ENCODE peak calls at places on chromosomes 16 and 17, in six cellular contexts. R is heart left ventricle, Y is AG09319, Z is adrenal gland, C is sigmoid colon, I is astrocyte of the cerebellum. W is an unnamed sample.

GRCh38 chr17:42675984-42676423 is 790 bp downstream of the PLEKHH3 start:
- DNase-seq in C (peak), I (no peak), R (peak), Z (peak), Y (no peak), W (no peak)

GRCh38 chr17:48456584-48456983 is 26.6 kb upstream of the SKAP1 start:
- DNase-seq in Z (peak), R (no peak), C (no peak), Y (no peak), I (no peak), W (no peak)

GRCh38 chr17:45200701-45201100 is 21.0 kb upstream of the FMNL1 start:
- DNase-seq in Z (peak), C (peak), I (no peak), R (no peak), Y (no peak), W (no peak)

GRCh38 chr17:81511800-81512559 is 619 bp downstream of the ACTG1 start:
- DNase-seq in C (peak), I (no peak), Y (no peak), Z (peak), R (peak), W (peak)

GRCh38 chr17:42329025-42329976 is 41.0 kb downstream of the STAT5A start:
- DNase-seq in C (no peak), I (peak), Y (no peak), R (no peak), Z (no peak), W (no peak)

GRCh38 chr16:30061195-30061554 is 4.4 kb upstream of the ALDOA start:
- DNase-seq in Z (no peak), C (no peak), Y (no peak), R (no peak), I (no peak), W (no peak)

GRCh38 chr17:21375757-21376584 is at the start of gene KCNJ12:
- DNase-seq in Y (no peak), Z (no peak), R (no peak), C (no peak), I (no peak), W (no peak)

GRCh38 chr17:33560165-33560564 is 267.1 kb upstream of the ASIC2 start:
- DNase-seq in C (no peak), Z (no peak), Y (no peak), R (no peak), I (no peak), W (no peak)

GRCh38 chr17:72111374-72111773 is 9.4 kb upstream of the SOX9 start:
- DNase-seq in I (no peak), C (no peak), Z (no peak), Y (no peak), R (no peak), W (no peak)

GRCh38 chr17:38579934-38580333 is 25.8 kb downstream of the SRCIN1 start:
- DNase-seq in Y (no peak), I (no peak), Z (peak), C (no peak), R (no peak), W (no peak)

GRCh38 chr17:53012364-53012763 is 810.4 kb upstream of the KIF2B start:
- DNase-seq in I (no peak), C (no peak), Y (no peak), Z (no peak), R (no peak), W (no peak)

GRCh38 chr17:34883106-34884000 is 77.9 kb downstream of the CCT6B start:
- DNase-seq in Y (no peak), I (no peak), R (no peak), C (no peak), Z (no peak), W (no peak)

GRCh38 chr17:28530926-28531325 is 21.5 kb downstream of the UNC119 start:
- DNase-seq in Z (no peak), Y (no peak), C (no peak), R (no peak), I (no peak), W (no peak)

GRCh38 chr17:7700510-7700909 is 4.5 kb upstream of the EFNB3 start:
- DNase-seq in Z (no peak), I (no peak), R (no peak), C (no peak), Y (no peak), W (no peak)

GRCh38 chr16:65662236-65662635 is 540.4 kb upstream of the CDH11 start:
- DNase-seq in C (no peak), I (no peak), Z (no peak), R (no peak), Y (no peak), W (no peak)

GRCh38 chr17:7897773-7898172 is 9.2 kb downstream of the CHD3 start:
- DNase-seq in Y (no peak), Z (peak), C (no peak), R (no peak), I (no peak), W (no peak)

GRCh38 chr17:7956208-7956965 is 24.4 kb downstream of the CNTROB start:
- DNase-seq in Y (no peak), R (peak), Z (peak), I (no peak), C (peak), W (no peak)

GRCh38 chr17:50361561-50362480 is 11.2 kb downstream of the MRPL27 start:
- DNase-seq in C (peak), R (no peak), I (peak), Y (peak), Z (peak), W (no peak)

GRCh38 chr16:27819881-27820610 is 243.5 kb downstream of the GSG1L start:
- DNase-seq in R (no peak), C (peak), Z (no peak), Y (no peak), I (no peak), W (peak)

GRCh38 chr17:69246726-69247375 is 18.2 kb upstream of the ABCA10 start:
- DNase-seq in R (no peak), Z (no peak), I (peak), Y (peak), C (no peak), W (no peak)

GRCh38 chr17:79600613-79601221 is 10.1 kb downstream of the RBFOX3 start:
- DNase-seq in I (no peak), Y (no peak), R (no peak), C (no peak), Z (no peak), W (no peak)

GRCh38 chr16:61921373-61921772 is 114.9 kb downstream of the CDH8 start:
- DNase-seq in C (no peak), Z (no peak), I (no peak), R (no peak), Y (no peak), W (no peak)

GRCh38 chr16:61915569-61915968 is 120.7 kb downstream of the CDH8 start:
- DNase-seq in Y (no peak), Z (no peak), R (no peak), I (no peak), C (no peak), W (no peak)
- TF ChIP-seq CTCF in Y (no peak), Z (no peak), R (no peak), I (no peak), C (no peak), W (no peak)

GRCh38 chr17:67289174-67289876 is 44.3 kb upstream of the HELZ start:
- DNase-seq in I (peak), Z (peak), Y (peak), C (peak), R (peak), W (no peak)
- TF ChIP-seq CTCF in I (no peak), Z (no peak), Y (no peak), C (no peak), R (no peak), W (no peak)

GRCh38 chr16:25925466-25925865 is 233.7 kb downstream of the HS3ST4 start:
- DNase-seq in C (no peak), Z (no peak), R (no peak), I (no peak), Y (no peak), W (no peak)

DNA sequence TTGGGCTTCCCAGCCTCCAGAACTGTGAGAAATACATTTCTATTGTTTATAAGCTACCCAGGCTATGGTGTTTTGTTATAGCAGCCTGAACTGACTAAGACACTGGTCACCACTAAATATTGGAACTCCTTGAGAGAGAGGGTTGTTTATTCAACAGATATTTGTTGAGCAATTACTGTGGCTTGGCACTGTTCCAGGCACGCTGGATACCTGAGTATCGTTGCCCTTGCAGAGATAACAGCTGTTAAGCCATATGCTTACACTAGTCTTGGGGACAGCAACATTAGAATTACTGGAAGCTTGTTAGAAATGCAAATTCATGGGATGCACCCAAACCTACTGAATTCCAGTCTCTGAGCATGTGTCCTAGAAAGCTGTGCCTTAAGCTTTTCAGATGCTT is 230.7 kb downstream of the HS3ST4 start:
- DNase-seq in I (no peak), C (no peak), R (no peak), Z (no peak), Y (no peak), W (no peak)
- TF ChIP-seq CTCF in I (no peak), C (no peak), R (no peak), Z (no peak), Y (no peak), W (no peak)

DNA sequence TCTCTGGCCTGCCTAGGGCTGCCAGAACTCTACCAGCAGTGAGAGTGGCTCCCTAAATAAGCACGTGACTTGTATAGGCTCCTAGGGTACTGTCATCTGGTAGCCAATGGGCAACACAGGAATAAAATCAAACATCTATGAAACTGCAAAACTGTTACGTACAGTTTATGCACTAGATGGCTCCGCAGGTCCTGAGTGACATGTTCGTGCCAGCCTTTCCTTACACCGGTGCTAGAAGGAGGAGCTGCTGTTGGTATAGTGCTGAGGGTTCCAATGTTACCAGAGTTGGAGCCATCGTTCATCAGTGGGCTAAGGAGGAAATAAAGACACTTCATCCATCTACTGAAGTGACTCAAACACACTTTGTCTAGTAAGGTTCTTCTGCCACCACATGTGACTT is 63.2 kb upstream of the TRAP1 start:
- DNase-seq in Z (no peak), C (no peak), R (no peak), Y (no peak), I (no peak), W (no peak)
- TF ChIP-seq CTCF in Z (no peak), C (no peak), R (no peak), Y (no peak), I (no peak), W (peak)

GRCh38 chr16:87391950-87392822 is at the start of gene MAP1LC3B:
- DNase-seq in Y (peak), C (peak), I (peak), R (peak), Z (peak), W (peak)
- TF ChIP-seq CTCF in Y (no peak), C (no peak), I (no peak), R (no peak), Z (no peak), W (peak)

GRCh38 chr17:74756891-74757290 is 8.5 kb downstream of the NHERF1 start:
- DNase-seq in I (no peak), R (no peak), Y (no peak), C (no peak), Z (no peak), W (no peak)
- TF ChIP-seq CTCF in I (no peak), R (no peak), Y (no peak), C (no peak), Z (no peak), W (no peak)

GRCh38 chr17:9225305-9226101 is 204.2 kb downstream of the NTN1 start:
- DNase-seq in I (no peak), R (no peak), Z (no peak), Y (no peak), C (peak), W (peak)
- TF ChIP-seq CTCF in I (no peak), R (no peak), Z (no peak), Y (no peak), C (no peak), W (peak)

GRCh38 chr17:40559954-40560591 is 5.2 kb downstream of the CCR7 start:
- DNase-seq in I (peak), R (peak), Y (peak), C (peak), Z (peak), W (no peak)
- TF ChIP-seq CTCF in I (peak), R (peak), Y (peak), C (peak), Z (peak), W (peak)